ENCODE peak calls at places on chromosomes 5 and 9, in seven cellular contexts. One of them, this sample, is unnamed.

GRCh38 chr5:132747064-132747692 is at the start of gene CCNI2:
- DNase-seq in K562: no peak
- DNase-seq in GM12891: peak; percentile 48
- DNase-seq in SK-N-SH: peak; percentile 87
- DNase-seq in H1: no peak
- DNase-seq in GM12878: no peak
- DNase-seq in HepG2: no peak
- DNase-seq in this sample: peak; percentile 60

GRCh38 chr5:78648359-78649219 is at the start of gene LHFPL2:
- DNase-seq in SK-N-SH: peak; percentile 95
- DNase-seq in K562: peak; percentile 90
- DNase-seq in GM12891: peak; percentile 71
- DNase-seq in H1: no peak
- DNase-seq in GM12878: no peak
- DNase-seq in HepG2: no peak
- DNase-seq in this sample: peak; percentile 78

GRCh38 chr5:116766470-116766947 is 191.9 kb upstream of the SEMA6A start:
- DNase-seq in HepG2: peak; percentile 86
- DNase-seq in GM12878: peak; percentile 70
- DNase-seq in SK-N-SH: no peak
- DNase-seq in GM12891: no peak
- DNase-seq in K562: no peak
- DNase-seq in H1: no peak
- DNase-seq in this sample: peak; percentile 19

GRCh38 chr5:132280371-132281240 is 13.6 kb upstream of the SLC22A4 start:
- DNase-seq in K562: no peak
- DNase-seq in H1: no peak
- DNase-seq in HepG2: no peak
- DNase-seq in GM12891: no peak
- DNase-seq in GM12878: no peak
- DNase-seq in SK-N-SH: no peak
- DNase-seq in this sample: no peak

GRCh38 chr5:15752886-15753285 is 252.9 kb downstream of the FBXL7 start:
- DNase-seq in GM12891: no peak
- DNase-seq in K562: no peak
- DNase-seq in H1: no peak
- DNase-seq in SK-N-SH: no peak
- DNase-seq in GM12878: no peak
- DNase-seq in HepG2: no peak
- DNase-seq in this sample: no peak

GRCh38 chr9:121598167-121599000 is 53.0 kb upstream of the DAB2IP start:
- DNase-seq in SK-N-SH: no peak
- DNase-seq in GM12891: no peak
- DNase-seq in HepG2: no peak
- DNase-seq in K562: no peak
- DNase-seq in GM12878: no peak
- DNase-seq in H1: peak; percentile 81
- DNase-seq in this sample: no peak

GRCh38 chr5:10353241-10354047 is at the start of gene MARCHF6:
- DNase-seq in HepG2: peak; percentile 83
- DNase-seq in GM12878: peak; percentile 77
- DNase-seq in K562: peak; percentile 91
- DNase-seq in H1: peak; percentile 86
- DNase-seq in SK-N-SH: peak; percentile 95
- DNase-seq in GM12891: peak; percentile 70
- DNase-seq in this sample: peak; percentile 65

GRCh38 chr5:167785896-167786295 is 505.5 kb upstream of the WWC1 start:
- DNase-seq in K562: no peak
- DNase-seq in H1: no peak
- DNase-seq in GM12891: no peak
- DNase-seq in SK-N-SH: no peak
- DNase-seq in GM12878: no peak
- DNase-seq in HepG2: no peak
- DNase-seq in this sample: no peak

GRCh38 chr9:88534456-88535225 is at the start of gene NXNL2:
- DNase-seq in K562: peak; percentile 90
- DNase-seq in SK-N-SH: peak; percentile 95
- DNase-seq in GM12891: no peak
- DNase-seq in H1: no peak
- DNase-seq in HepG2: no peak
- DNase-seq in GM12878: no peak
- DNase-seq in this sample: no peak

GRCh38 chr9:1837453-1838084 is 177.6 kb upstream of the SMARCA2 start:
- DNase-seq in H1: peak; percentile 46
- DNase-seq in GM12878: peak; percentile 45
- DNase-seq in GM12891: peak; percentile 15
- DNase-seq in K562: peak; percentile 33
- DNase-seq in HepG2: peak; percentile 61
- DNase-seq in SK-N-SH: peak; percentile 36
- DNase-seq in this sample: peak; percentile 13

GRCh38 chr5:105632043-105632442 is 2038.7 kb downstream of the EFNA5 start:
- DNase-seq in H1: no peak
- DNase-seq in GM12878: no peak
- DNase-seq in GM12891: no peak
- DNase-seq in SK-N-SH: peak; percentile 26
- DNase-seq in K562: no peak
- DNase-seq in HepG2: no peak
- DNase-seq in this sample: no peak

GRCh38 chr5:105630803-105631202 is 2039.9 kb downstream of the EFNA5 start:
- DNase-seq in H1: no peak
- DNase-seq in K562: no peak
- DNase-seq in GM12878: no peak
- DNase-seq in HepG2: no peak
- DNase-seq in GM12891: no peak
- DNase-seq in SK-N-SH: no peak
- DNase-seq in this sample: no peak
- TF ChIP-seq POLR2AphosphoS5 in H1: no peak
- TF ChIP-seq POLR2AphosphoS5 in K562: no peak
- TF ChIP-seq POLR2AphosphoS5 in GM12878: no peak
- TF ChIP-seq POLR2AphosphoS5 in HepG2: no peak
- TF ChIP-seq POLR2AphosphoS5 in GM12891: no peak
- TF ChIP-seq POLR2AphosphoS5 in SK-N-SH: no peak
- TF ChIP-seq POLR2AphosphoS5 in this sample: no peak

GRCh38 chr5:88674262-88675158 is 208.5 kb downstream of the MEF2C start:
- DNase-seq in K562: no peak
- DNase-seq in H1: no peak
- DNase-seq in HepG2: no peak
- DNase-seq in GM12891: no peak
- DNase-seq in GM12878: no peak
- DNase-seq in SK-N-SH: no peak
- DNase-seq in this sample: no peak

GRCh38 chr5:88676637-88677481 is 206.1 kb downstream of the MEF2C start:
- DNase-seq in HepG2: no peak
- DNase-seq in GM12878: no peak
- DNase-seq in H1: no peak
- DNase-seq in GM12891: no peak
- DNase-seq in K562: no peak
- DNase-seq in SK-N-SH: no peak
- DNase-seq in this sample: no peak

GRCh38 chr5:88675159-88675757 is 207.7 kb downstream of the MEF2C start:
- DNase-seq in GM12878: no peak
- DNase-seq in H1: no peak
- DNase-seq in GM12891: no peak
- DNase-seq in HepG2: no peak
- DNase-seq in SK-N-SH: no peak
- DNase-seq in K562: no peak
- DNase-seq in this sample: no peak

GRCh38 chr5:88677502-88677901 is 205.5 kb downstream of the MEF2C start:
- DNase-seq in GM12878: no peak
- DNase-seq in K562: no peak
- DNase-seq in HepG2: no peak
- DNase-seq in H1: no peak
- DNase-seq in GM12891: no peak
- DNase-seq in SK-N-SH: no peak
- DNase-seq in this sample: no peak

DNA sequence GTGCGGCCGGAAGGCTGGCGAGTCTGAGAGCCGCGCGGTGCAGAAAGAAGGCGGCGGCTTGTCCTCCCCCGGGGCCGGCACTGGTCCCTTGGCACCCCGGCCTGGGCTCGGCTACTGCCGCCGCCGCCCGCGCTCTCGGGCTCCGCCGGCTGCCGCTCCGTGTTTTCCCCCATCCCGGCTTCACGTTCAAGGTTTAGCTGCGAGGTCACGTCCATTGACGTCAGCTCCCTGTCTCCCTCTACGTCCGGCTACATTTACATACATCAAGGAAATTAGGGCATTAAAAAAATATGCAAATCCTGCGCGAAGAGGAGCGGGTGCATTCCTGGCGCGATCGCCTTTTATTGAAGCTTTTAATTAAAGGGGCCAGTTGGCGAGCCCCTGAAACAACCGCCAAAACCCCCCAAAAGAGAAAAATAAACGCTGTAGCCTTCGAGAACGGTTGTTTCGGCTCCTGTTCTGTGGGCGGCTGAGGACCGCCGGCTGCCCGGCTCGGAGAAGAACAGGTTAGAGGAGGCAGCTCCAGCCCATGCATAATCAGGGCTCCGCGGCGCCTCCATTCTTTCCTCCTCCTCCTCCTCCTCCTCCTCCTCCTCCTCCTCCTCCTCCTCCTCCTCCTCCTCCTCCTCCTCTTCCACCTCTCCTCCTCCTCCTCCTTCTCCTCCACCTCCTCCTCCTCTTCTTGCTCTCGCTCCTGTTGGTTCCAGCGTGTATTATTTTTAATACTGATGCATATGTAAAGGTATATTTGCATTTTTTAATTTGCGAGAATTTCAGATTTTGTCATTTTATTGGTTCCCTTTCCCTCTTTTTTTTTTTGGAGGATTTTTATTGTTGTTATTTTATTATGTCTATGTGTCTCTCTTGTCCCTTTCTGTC is 207.0 kb downstream of the MEF2C start:
- DNase-seq in K562: no peak
- DNase-seq in SK-N-SH: peak; percentile 78
- DNase-seq in HepG2: no peak
- DNase-seq in H1: no peak
- DNase-seq in GM12891: no peak
- DNase-seq in GM12878: no peak
- DNase-seq in this sample: no peak
- TF ChIP-seq TAF1 in K562: no peak
- TF ChIP-seq TAF1 in SK-N-SH: no peak
- TF ChIP-seq TAF1 in HepG2: no peak
- TF ChIP-seq TAF1 in H1: no peak
- TF ChIP-seq TAF1 in GM12891: no peak
- TF ChIP-seq TAF1 in GM12878: no peak
- TF ChIP-seq TAF1 in this sample: no peak

GRCh38 chr9:115415450-115415849 is 297.5 kb upstream of the TNC start:
- DNase-seq in K562: no peak
- DNase-seq in SK-N-SH: no peak
- DNase-seq in HepG2: no peak
- DNase-seq in GM12891: no peak
- DNase-seq in GM12878: no peak
- DNase-seq in H1: no peak
- DNase-seq in this sample: no peak

GRCh38 chr9:115411993-115412452 is 294.1 kb upstream of the TNC start:
- DNase-seq in H1: no peak
- DNase-seq in GM12891: no peak
- DNase-seq in SK-N-SH: no peak
- DNase-seq in HepG2: no peak
- DNase-seq in K562: no peak
- DNase-seq in GM12878: no peak
- DNase-seq in this sample: no peak

GRCh38 chr9:115414561-115414960 is 296.6 kb upstream of the TNC start:
- DNase-seq in SK-N-SH: no peak
- DNase-seq in HepG2: no peak
- DNase-seq in GM12891: no peak
- DNase-seq in GM12878: no peak
- DNase-seq in K562: no peak
- DNase-seq in H1: no peak
- DNase-seq in this sample: no peak

GRCh38 chr9:115413304-115413703 is 295.3 kb upstream of the TNC start:
- DNase-seq in GM12878: no peak
- DNase-seq in H1: no peak
- DNase-seq in GM12891: peak; percentile 2
- DNase-seq in SK-N-SH: no peak
- DNase-seq in K562: no peak
- DNase-seq in HepG2: no peak
- DNase-seq in this sample: no peak

DNA sequence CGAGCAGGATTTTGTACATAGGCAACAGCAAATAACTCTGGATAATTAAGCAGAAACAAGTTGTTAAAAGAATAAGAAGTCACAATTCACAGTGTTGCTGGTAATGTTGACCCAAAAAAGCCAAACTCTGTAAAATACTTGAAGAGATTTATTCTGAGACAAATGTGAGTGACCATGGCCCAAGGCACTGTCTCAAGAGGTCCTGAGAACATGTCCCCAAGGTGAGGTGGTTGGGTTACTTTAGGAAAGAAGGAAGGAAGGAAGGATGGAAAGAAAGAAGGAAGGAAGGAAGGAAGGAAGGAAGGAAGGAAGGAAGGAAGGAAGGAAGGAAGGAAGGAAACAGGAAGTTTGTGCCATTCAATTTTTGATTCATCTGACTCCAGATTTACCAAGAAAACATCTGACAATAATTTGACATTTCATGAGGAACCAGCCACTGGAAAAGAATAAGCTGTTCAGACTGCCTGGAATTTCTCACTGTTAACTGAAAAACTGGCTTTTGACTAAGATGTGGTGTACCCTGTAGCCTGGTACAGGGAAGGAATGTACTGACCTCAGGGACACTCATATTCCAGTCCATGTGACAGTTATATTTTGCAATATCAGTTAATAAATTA is 295.9 kb upstream of the TNC start:
- DNase-seq in GM12878: no peak
- DNase-seq in HepG2: no peak
- DNase-seq in GM12891: no peak
- DNase-seq in K562: no peak
- DNase-seq in SK-N-SH: no peak
- DNase-seq in H1: no peak
- DNase-seq in this sample: no peak
- TF ChIP-seq POLR2AphosphoS5 in GM12878: no peak
- TF ChIP-seq POLR2AphosphoS5 in HepG2: no peak
- TF ChIP-seq POLR2AphosphoS5 in GM12891: no peak
- TF ChIP-seq POLR2AphosphoS5 in K562: no peak
- TF ChIP-seq POLR2AphosphoS5 in SK-N-SH: no peak
- TF ChIP-seq POLR2AphosphoS5 in H1: no peak
- TF ChIP-seq POLR2AphosphoS5 in this sample: no peak

GRCh38 chr5:153704110-153704509 is 213.6 kb downstream of the GRIA1 start:
- DNase-seq in HepG2: no peak
- DNase-seq in K562: no peak
- DNase-seq in H1: no peak
- DNase-seq in SK-N-SH: no peak
- DNase-seq in GM12891: no peak
- DNase-seq in GM12878: no peak
- DNase-seq in this sample: no peak
- TF ChIP-seq TAF1 in HepG2: no peak
- TF ChIP-seq TAF1 in K562: no peak
- TF ChIP-seq TAF1 in H1: no peak
- TF ChIP-seq TAF1 in SK-N-SH: no peak
- TF ChIP-seq TAF1 in GM12891: no peak
- TF ChIP-seq TAF1 in GM12878: no peak
- TF ChIP-seq TAF1 in this sample: no peak

This sample was measured in GM12892.